ENCODE peak calls at places on chromosomes 4 and X, in nine cellular contexts. J is tibial nerve, L is stomach, Z is endothelial cell of umbilical vein, X is heart left ventricle, R is suprapubic skin, Q is erythroblast, A is gastrocnemius medialis, U is ovary. M is an unnamed sample.

GRCh38 chr4:113844369-113844768 is 82.8 kb upstream of the CAMK2D start:
- DNase-seq in J (no peak), R (no peak), Z (no peak), Q (no peak), A (no peak), U (no peak), X (no peak), L (no peak), M (no peak)

GRCh38 chr4:2825740-2826139 is 17.9 kb upstream of the ADD1 start:
- DNase-seq in L (no peak), A (no peak), Q (no peak), U (peak; percentile 32), J (no peak), R (peak; percentile 72), Z (no peak), X (peak; percentile 18), M (no peak)

GRCh38 chr4:142361981-142362380 is 484.1 kb downstream of the INPP4B start:
- DNase-seq in L (no peak), Z (no peak), Q (no peak), J (no peak), A (no peak), X (no peak), U (no peak), R (no peak), M (no peak)

GRCh38 chr4:102139932-102140331 is 205.3 kb downstream of the SLC39A8 start:
- DNase-seq in X (no peak), Z (peak; percentile 75), Q (no peak), A (no peak), J (no peak), L (no peak), R (no peak), U (no peak), M (no peak)

GRCh38 chr4:2822461-2823300 is 21.0 kb upstream of the ADD1 start:
- DNase-seq in L (no peak), R (peak; percentile 70), U (peak; percentile 12), Z (no peak), X (no peak), Q (no peak), J (no peak), A (no peak), M (no peak)

GRCh38 chr4:8294036-8294435 is 24.5 kb downstream of the HTRA3 start:
- DNase-seq in U (peak; percentile 16), X (peak; percentile 9), R (peak; percentile 72), A (no peak), Q (no peak), Z (no peak), J (no peak), L (no peak), M (no peak)

GRCh38 chr4:183485411-183486160 is 19.3 kb upstream of the ING2 start:
- DNase-seq in X (no peak), Q (no peak), R (no peak), L (no peak), J (no peak), A (no peak), U (no peak), Z (no peak), M (no peak)

GRCh38 chrX:9525511-9526248 is 60.8 kb downstream of the TBL1X start:
- DNase-seq in J (no peak), X (no peak), L (no peak), Q (no peak), U (no peak), A (no peak), R (no peak), Z (peak; percentile 20), M (no peak)

GRCh38 chr4:73839071-73839470 is 2.6 kb downstream of the CXCL6 start:
- DNase-seq in A (no peak), U (no peak), X (no peak), R (no peak), J (no peak), L (no peak), Z (no peak), Q (no peak), M (no peak)

GRCh38 chrX:37690123-37690522 is 4.5 kb downstream of the XK start:
- DNase-seq in A (no peak), J (no peak), L (no peak), Z (no peak), X (no peak), Q (peak; percentile 66), R (no peak), U (no peak), M (no peak)

GRCh38 chrX:44343412-44343942 is at the start of gene EFHC2:
- DNase-seq in X (peak; percentile 43), A (no peak), R (peak; percentile 70), Q (peak; percentile 5), Z (peak; percentile 1), J (peak; percentile 13), U (peak; percentile 63), L (peak; percentile 34), M (peak; percentile 43)

GRCh38 chr4:100417565-100417964 is 100.3 kb downstream of the EMCN start:
- DNase-seq in R (no peak), A (no peak), L (no peak), Z (no peak), X (no peak), Q (no peak), J (no peak), U (no peak), M (no peak)

GRCh38 chrX:43865791-43866190 is 16.5 kb downstream of the MAOB start:
- DNase-seq in J (no peak), X (no peak), Z (no peak), R (no peak), A (no peak), L (no peak), U (no peak), Q (no peak), M (no peak)

GRCh38 chrX:107894038-107894437 is 68.4 kb downstream of the MID2 start:
- DNase-seq in J (no peak), Q (peak; percentile 47), X (no peak), U (no peak), A (no peak), Z (peak; percentile 47), R (no peak), L (no peak), M (no peak)

GRCh38 chrX:39016551-39016950 is 215.3 kb downstream of the MID1IP1 start:
- DNase-seq in J (no peak), U (no peak), A (no peak), X (no peak), R (no peak), Z (no peak), Q (no peak), L (peak; percentile 34), M (no peak)
- TF ChIP-seq POLR2A in J (no peak), U (no peak), A (no peak), X (no peak), R (no peak), Z (no peak), Q (no peak), L (no peak), M (no peak)

DNA sequence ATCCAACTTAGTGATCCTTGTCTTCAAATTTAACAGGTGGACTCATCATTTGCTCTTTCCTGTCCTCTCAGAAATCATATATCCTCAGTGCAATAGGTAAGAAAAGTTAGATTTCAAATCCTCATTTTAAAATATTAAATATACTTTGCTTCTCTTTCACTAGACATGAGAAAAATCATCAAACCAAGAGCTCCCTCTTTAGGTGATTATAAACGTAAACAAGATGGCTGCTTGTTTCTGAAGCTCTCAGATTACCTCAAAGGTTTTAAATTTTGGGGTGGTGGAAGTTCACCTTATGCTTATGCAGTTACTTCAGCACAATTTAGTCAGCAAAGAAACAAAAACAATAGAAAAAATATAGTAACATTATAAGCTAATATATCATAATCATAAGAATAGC is 27.3 kb downstream of the CSN3 start:
- DNase-seq in X (no peak), U (no peak), Z (peak; percentile 10), J (no peak), L (no peak), Q (no peak), A (no peak), R (no peak), M (no peak)
- TF ChIP-seq POLR2A in X (no peak), U (no peak), Z (no peak), J (no peak), L (no peak), Q (no peak), A (no peak), R (no peak), M (no peak)

GRCh38 chrX:130402211-130402684 is 461 bp downstream of the RBMX2 start:
- DNase-seq in X (no peak), Z (peak; percentile 6), U (no peak), L (no peak), Q (no peak), J (no peak), R (no peak), A (no peak), M (no peak)

DNA sequence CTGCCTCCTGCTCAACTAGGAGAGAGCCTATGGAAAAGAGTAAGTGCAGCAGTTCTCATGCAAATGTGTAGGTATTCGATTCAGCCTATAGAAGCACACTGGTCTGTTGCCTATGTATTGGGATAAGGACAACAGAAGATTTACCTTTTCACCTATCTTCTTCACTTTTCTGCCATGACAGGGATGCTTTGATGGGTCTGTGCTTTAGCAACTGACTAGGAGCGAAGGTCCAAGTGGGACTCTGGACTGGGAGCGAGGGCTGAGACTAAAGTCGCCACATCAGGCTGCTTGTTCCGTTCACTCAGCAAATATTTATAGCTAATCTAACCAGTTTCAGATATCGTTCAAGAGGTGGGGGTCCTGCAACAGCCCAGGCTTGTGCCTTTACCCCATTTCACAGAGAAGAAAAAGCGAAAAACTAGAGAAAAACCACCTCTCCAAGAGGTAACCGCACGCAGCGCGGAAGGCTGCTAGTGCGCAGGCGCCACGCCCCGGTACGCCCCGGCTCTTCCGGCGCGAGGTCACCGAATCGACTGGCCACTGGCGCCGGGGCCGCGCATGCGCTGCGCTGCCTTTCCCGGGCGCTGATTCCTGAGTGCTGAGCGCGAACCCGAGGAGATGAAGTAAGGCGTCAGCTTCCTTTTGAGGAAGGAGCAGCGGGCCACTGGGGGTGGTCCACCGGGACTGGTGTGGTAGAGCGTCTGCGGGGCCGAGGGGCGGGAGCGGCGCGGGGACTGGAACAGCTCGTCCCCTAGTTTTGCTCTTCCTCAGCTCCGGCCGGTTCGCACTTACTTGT is at the start of gene RBMX2:
- DNase-seq in Z (peak; percentile 78), Q (peak; percentile 80), R (peak; percentile 80), A (peak; percentile 43), U (peak; percentile 77), J (peak; percentile 39), X (peak; percentile 80), L (peak; percentile 77), M (peak; percentile 64)
- TF ChIP-seq POLR2A in Z (peak; percentile 79), Q (peak; percentile 78), R (no peak), A (peak; percentile 61), U (peak; percentile 38), J (peak; percentile 46), X (no peak), L (no peak), M (peak; percentile 54)

GRCh38 chr4:105996845-105997244 is 101.6 kb downstream of the NPNT start:
- DNase-seq in X (no peak), J (no peak), Q (no peak), U (no peak), Z (no peak), A (no peak), R (no peak), L (no peak), M (no peak)

GRCh38 chr4:105994061-105994460 is 98.8 kb downstream of the NPNT start:
- DNase-seq in J (no peak), A (no peak), X (no peak), R (no peak), Q (no peak), U (no peak), L (no peak), Z (no peak), M (no peak)

GRCh38 chr4:105991726-105992125 is 96.5 kb downstream of the NPNT start:
- DNase-seq in J (no peak), L (no peak), A (no peak), Z (peak; percentile 6), Q (no peak), U (no peak), X (no peak), R (no peak), M (no peak)

GRCh38 chr4:105992641-105993305 is 97.5 kb downstream of the NPNT start:
- DNase-seq in J (no peak), Z (no peak), U (no peak), L (no peak), R (no peak), A (no peak), Q (no peak), X (no peak), M (no peak)

GRCh38 chr4:105994841-105995240 is 99.6 kb downstream of the NPNT start:
- DNase-seq in X (no peak), R (no peak), J (no peak), U (no peak), L (no peak), Q (no peak), A (no peak), Z (no peak), M (no peak)
- TF ChIP-seq POLR2A in X (no peak), R (no peak), J (no peak), U (no peak), L (no peak), Q (no peak), A (no peak), Z (no peak), M (no peak)

M was measured in uterus.